ENCODE peak calls at places on chromosomes 5 and 9, in eight cellular contexts. K is uterus, I is IMR-90, M is testis, U is heart left ventricle, P is H1, F is A549, N is suprapubic skin. J is an unnamed sample. For H3K4me1, the result is how much of the 10 kb centered on the place peaks cover.

GRCh38 chr5:79508354-79508753 is 5.6 kb downstream of the HOMER1 start:
- DNase-seq in K (no peak), I (no peak), M (no peak), U (no peak), P (no peak), F (no peak), N (no peak), J (no peak)

GRCh38 chr9:133589454-133590227 is 19.5 kb downstream of the FAM163B start:
- DNase-seq in K (no peak), I (no peak), M (peak), U (peak), P (peak), F (no peak), N (no peak), J (no peak)

GRCh38 chr5:16178745-16179372 is 732 bp downstream of the MARCHF11 start:
- DNase-seq in K (peak), I (peak), M (peak), U (peak), P (peak), F (no peak), N (no peak), J (no peak)

GRCh38 chr5:157265714-157266285 is at the start of gene CYFIP2:
- DNase-seq in K (peak), I (peak), M (peak), U (peak), P (no peak), F (peak), N (no peak), J (peak)

GRCh38 chr5:130333089-130333488 is 428.8 kb downstream of the CHSY3 start:
- DNase-seq in K (no peak), I (peak), M (no peak), U (no peak), P (no peak), F (no peak), N (no peak), J (no peak)

GRCh38 chr5:16774806-16775205 is 158.0 kb upstream of the RETREG1 start:
- DNase-seq in K (no peak), I (peak), M (no peak), U (no peak), P (no peak), F (no peak), N (no peak), J (no peak)

GRCh38 chr9:9893837-9894236 is 719.0 kb downstream of the PTPRD start:
- DNase-seq in K (no peak), I (no peak), M (no peak), U (no peak), P (no peak), F (no peak), N (no peak), J (no peak)

GRCh38 chr5:4533457-4534105 is 606.5 kb upstream of the ADAMTS16 start:
- DNase-seq in K (no peak), I (no peak), M (no peak), U (no peak), P (no peak), F (no peak), N (no peak), J (no peak)

GRCh38 chr9:74125916-74126315 is 371.2 kb upstream of the RORB start:
- DNase-seq in K (no peak), I (no peak), M (no peak), U (no peak), P (no peak), F (no peak), N (no peak), J (no peak)

GRCh38 chr9:126722252-126722921 is 82.5 kb upstream of the ZBTB43 start:
- DNase-seq in K (peak), I (no peak), M (peak), U (peak), P (peak), F (peak), N (peak), J (peak)

GRCh38 chr9:134163374-134164196 is 779 bp downstream of the RNU6ATAC start:
- DNase-seq in K (peak), I (peak), M (peak), U (peak), P (no peak), F (no peak), N (peak), J (peak)

GRCh38 chr5:127840198-127840524 is 137.0 kb downstream of the CCDC192 start:
- DNase-seq in K (no peak), I (no peak), M (no peak), U (no peak), P (no peak), F (no peak), N (no peak), J (no peak)

GRCh38 chr5:39376293-39376714 is 12.0 kb upstream of the C9 start:
- DNase-seq in K (peak), I (peak), M (peak), U (no peak), P (no peak), F (peak), N (no peak), J (no peak)

GRCh38 chr9:129493002-129493713 is 127.7 kb downstream of the C9orf50 start:
- DNase-seq in K (no peak), I (no peak), M (no peak), U (no peak), P (no peak), F (no peak), N (no peak), J (no peak)

GRCh38 chr9:128607642-128608350 is 48.9 kb downstream of the DYNC2I2 start:
- DNase-seq in K (peak), I (peak), M (no peak), U (peak), P (no peak), F (no peak), N (no peak), J (peak)

GRCh38 chr5:16809816-16810502 is 126.1 kb downstream of the MYO10 start:
- DNase-seq in K (peak), I (peak), M (peak), U (no peak), P (no peak), F (no peak), N (no peak), J (no peak)

GRCh38 chr9:110688329-110688728 is 19.7 kb downstream of the MUSK start:
- DNase-seq in K (no peak), I (no peak), M (no peak), U (no peak), P (no peak), F (no peak), N (no peak), J (no peak)

GRCh38 chr9:88645869-88646204 is 110.9 kb downstream of the NXNL2 start:
- DNase-seq in K (no peak), I (no peak), M (peak), U (no peak), P (no peak), F (no peak), N (no peak), J (no peak)

GRCh38 chr5:96293966-96294886 is 138.8 kb downstream of the PCSK1 start:
- DNase-seq in K (no peak), I (peak), M (no peak), U (no peak), P (no peak), F (no peak), N (no peak), J (no peak)

GRCh38 chr5:96297290-96297689 is 135.8 kb downstream of the PCSK1 start:
- DNase-seq in K (no peak), I (peak), M (no peak), U (no peak), P (no peak), F (no peak), N (no peak), J (no peak)

GRCh38 chr5:96292582-96293247 is 140.3 kb downstream of the PCSK1 start:
- DNase-seq in K (no peak), I (no peak), M (no peak), U (no peak), P (no peak), F (no peak), N (no peak), J (peak)

GRCh38 chr5:96297867-96298266 is 135.2 kb downstream of the PCSK1 start:
- DNase-seq in K (no peak), I (peak), M (no peak), U (no peak), P (no peak), F (no peak), N (no peak), J (no peak)

GRCh38 chr5:96294887-96295209 is 138.2 kb downstream of the PCSK1 start:
- DNase-seq in K (no peak), I (no peak), M (no peak), U (no peak), P (no peak), F (no peak), N (no peak), J (no peak)
- H3K27ac ChIP-seq in K (no peak), I (peak), M (no peak), U (peak), P (no peak), F (no peak), N (no peak), J (peak)

DNA sequence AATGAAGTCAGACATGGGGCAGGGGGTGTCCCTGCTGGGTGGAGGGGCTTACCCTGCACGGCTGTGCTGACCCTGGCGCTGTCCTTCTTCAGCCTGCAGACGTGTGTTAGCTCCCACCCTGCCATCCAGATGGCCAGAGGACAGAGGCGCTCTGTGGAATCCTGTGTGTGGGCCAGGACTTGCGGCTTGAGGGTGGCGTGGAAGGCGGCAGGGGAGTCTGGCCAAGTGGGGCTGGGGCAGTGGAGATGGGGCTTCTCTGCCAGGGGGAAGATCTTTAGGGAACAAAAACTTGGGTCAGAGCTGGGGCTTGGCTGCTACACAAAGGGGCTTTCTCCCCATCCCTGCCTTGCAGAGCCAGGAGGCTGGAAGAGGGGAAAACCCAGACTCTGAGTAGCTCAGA is 46.5 kb upstream of the SYNPO start:
- DNase-seq in K (no peak), I (no peak), M (no peak), U (no peak), P (no peak), F (no peak), N (no peak), J (peak)
- H3K4me1 ChIP-seq in K (under half), I (under half), M (under half), U (half or more), P (under half), F (under half), N (under half), J (under half)

GRCh38 chr5:181221792-181222629 is 1.1 kb upstream of the TRIM41 start:
- DNase-seq in K (peak), I (peak), M (peak), U (peak), P (peak), F (peak), N (peak), J (peak)
- TF ChIP-seq POLR2A in K (peak), I (peak), M (no peak), U (no peak), P (no peak), F (peak), N (no peak), J (no peak)

GRCh38 chr9:37420271-37421215 is 2.0 kb upstream of the GRHPR start:
- DNase-seq in K (no peak), I (no peak), M (no peak), U (no peak), P (no peak), F (no peak), N (no peak), J (no peak)
- H3K27ac ChIP-seq in K (no peak), I (no peak), M (no peak), U (no peak), P (no peak), F (no peak), N (no peak), J (no peak)

DNA sequence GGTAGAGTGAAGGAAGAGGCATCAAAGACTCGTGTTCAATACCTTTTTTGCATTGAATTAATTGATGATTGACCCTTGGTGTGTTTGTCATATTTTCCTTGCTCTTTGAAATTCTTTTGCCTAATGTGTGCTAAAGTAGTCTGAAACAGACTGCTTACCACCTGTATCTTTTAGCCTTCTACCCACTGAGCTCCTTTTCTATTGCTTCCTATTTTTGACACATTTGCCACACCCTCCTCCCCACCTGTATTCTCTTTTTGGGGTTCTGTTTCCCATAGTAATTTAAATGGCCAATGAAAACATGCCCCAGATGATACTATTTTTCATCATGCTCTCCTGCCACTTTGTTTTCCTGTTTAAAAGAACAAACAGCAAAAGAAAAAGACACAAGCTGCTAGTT is 78.5 kb downstream of the ZCCHC7 start:
- DNase-seq in K (no peak), I (no peak), M (no peak), U (no peak), P (no peak), F (no peak), N (no peak), J (no peak)
- H3K4me1 ChIP-seq in K (under half), I (under half), M (under half), U (under half), P (under half), F (under half), N (under half), J (under half)

GRCh38 chr5:67413749-67414148 is 217.2 kb upstream of the CD180 start:
- DNase-seq in K (no peak), I (no peak), M (no peak), U (no peak), P (no peak), F (no peak), N (no peak), J (no peak)
- TF ChIP-seq POLR2A in K (no peak), I (no peak), M (no peak), U (no peak), P (no peak), F (no peak), N (no peak), J (no peak)

J was measured in right lobe of liver.